ENCODE peak calls at places on chromosome 21, in five cellular contexts. One of them, this sample, is unnamed.
A peak's percentile ranks its signal among the peaks of the same experiment; 100 is the strongest.

GRCh38 chr21:17646790-17647189 is 34.1 kb upstream of the BTG3 start:
- DNase-seq in sigmoid colon: no peak
- DNase-seq in right cardiac atrium: no peak
- DNase-seq in stomach: no peak
- DNase-seq in cardiac muscle cell: no peak
- DNase-seq in this sample: no peak

GRCh38 chr21:39217356-39218081 is 34.3 kb upstream of the PSMG1 start:
- DNase-seq in sigmoid colon: no peak
- DNase-seq in stomach: no peak
- DNase-seq in cardiac muscle cell: no peak
- DNase-seq in right cardiac atrium: no peak
- DNase-seq in this sample: no peak

GRCh38 chr21:17819878-17820232 is 699 bp upstream of the C21orf91 start:
- DNase-seq in sigmoid colon: no peak
- DNase-seq in right cardiac atrium: no peak
- DNase-seq in cardiac muscle cell: no peak
- DNase-seq in stomach: no peak
- DNase-seq in this sample: no peak

GRCh38 chr21:15138475-15138874 is 73.7 kb upstream of the NRIP1 start:
- DNase-seq in right cardiac atrium: peak; percentile 56
- DNase-seq in cardiac muscle cell: no peak
- DNase-seq in stomach: peak; percentile 39
- DNase-seq in sigmoid colon: no peak
- DNase-seq in this sample: peak; percentile 36

GRCh38 chr21:36902793-36903192 is 63.7 kb downstream of the HLCS start:
- DNase-seq in right cardiac atrium: no peak
- DNase-seq in stomach: no peak
- DNase-seq in cardiac muscle cell: peak; percentile 14
- DNase-seq in sigmoid colon: no peak
- DNase-seq in this sample: no peak

GRCh38 chr21:45607021-45607921 is 36.3 kb upstream of the PCBP3 start:
- DNase-seq in right cardiac atrium: no peak
- DNase-seq in stomach: no peak
- DNase-seq in cardiac muscle cell: no peak
- DNase-seq in sigmoid colon: no peak
- DNase-seq in this sample: no peak

GRCh38 chr21:37700641-37701202 is 215.5 kb downstream of the KCNJ6 start:
- DNase-seq in sigmoid colon: no peak
- DNase-seq in right cardiac atrium: no peak
- DNase-seq in cardiac muscle cell: peak; percentile 73
- DNase-seq in stomach: no peak
- DNase-seq in this sample: peak; percentile 59

GRCh38 chr21:17370263-17370662 is 142.6 kb upstream of the CXADR start:
- DNase-seq in sigmoid colon: no peak
- DNase-seq in stomach: peak; percentile 65
- DNase-seq in cardiac muscle cell: no peak
- DNase-seq in right cardiac atrium: peak; percentile 20
- DNase-seq in this sample: no peak

GRCh38 chr21:34112316-34113033 is 39.1 kb downstream of the MRPS6 start:
- DNase-seq in right cardiac atrium: no peak
- DNase-seq in stomach: no peak
- DNase-seq in sigmoid colon: no peak
- DNase-seq in cardiac muscle cell: no peak
- DNase-seq in this sample: no peak

GRCh38 chr21:25062061-25062460 is 545.2 kb downstream of the MRPL39 start:
- DNase-seq in stomach: no peak
- DNase-seq in cardiac muscle cell: no peak
- DNase-seq in sigmoid colon: no peak
- DNase-seq in right cardiac atrium: no peak
- DNase-seq in this sample: no peak

GRCh38 chr21:31771685-31772084 is 39.8 kb upstream of the SCAF4 start:
- DNase-seq in cardiac muscle cell: no peak
- DNase-seq in stomach: no peak
- DNase-seq in right cardiac atrium: no peak
- DNase-seq in sigmoid colon: no peak
- DNase-seq in this sample: no peak

GRCh38 chr21:45921917-45922316 is 59.7 kb upstream of the COL6A1 start:
- DNase-seq in sigmoid colon: no peak
- DNase-seq in cardiac muscle cell: peak; percentile 44
- DNase-seq in stomach: no peak
- DNase-seq in right cardiac atrium: no peak
- DNase-seq in this sample: no peak

GRCh38 chr21:33916200-33916567 is 580 bp upstream of the ATP5PO start:
- DNase-seq in stomach: no peak
- DNase-seq in sigmoid colon: no peak
- DNase-seq in cardiac muscle cell: no peak
- DNase-seq in right cardiac atrium: no peak
- DNase-seq in this sample: no peak

GRCh38 chr21:32712641-32713040 is 15.2 kb downstream of the SYNJ1 start:
- DNase-seq in right cardiac atrium: no peak
- DNase-seq in sigmoid colon: no peak
- DNase-seq in stomach: no peak
- DNase-seq in cardiac muscle cell: no peak
- DNase-seq in this sample: no peak

GRCh38 chr21:32350211-32350980 is 42.4 kb downstream of the URB1 start:
- DNase-seq in stomach: no peak
- DNase-seq in cardiac muscle cell: no peak
- DNase-seq in right cardiac atrium: peak; percentile 40
- DNase-seq in sigmoid colon: no peak
- DNase-seq in this sample: no peak

GRCh38 chr21:32520885-32521735 is 64.2 kb downstream of the TCP10L start:
- DNase-seq in stomach: peak; percentile 54
- DNase-seq in sigmoid colon: peak; percentile 91
- DNase-seq in right cardiac atrium: peak; percentile 97
- DNase-seq in cardiac muscle cell: no peak
- DNase-seq in this sample: peak; percentile 84

GRCh38 chr21:37636152-37636860 is 269.7 kb downstream of the DYRK1A start:
- DNase-seq in right cardiac atrium: no peak
- DNase-seq in sigmoid colon: no peak
- DNase-seq in stomach: no peak
- DNase-seq in cardiac muscle cell: peak; percentile 53
- DNase-seq in this sample: peak; percentile 25

GRCh38 chr21:35206141-35207125 is 157.3 kb upstream of the RUNX1 start:
- DNase-seq in cardiac muscle cell: peak; percentile 45
- DNase-seq in stomach: peak; percentile 69
- DNase-seq in sigmoid colon: no peak
- DNase-seq in right cardiac atrium: no peak
- DNase-seq in this sample: no peak

GRCh38 chr21:33291686-33292085 is 25.5 kb downstream of the IL10RB start:
- DNase-seq in stomach: no peak
- DNase-seq in sigmoid colon: no peak
- DNase-seq in right cardiac atrium: no peak
- DNase-seq in cardiac muscle cell: no peak
- DNase-seq in this sample: no peak

GRCh38 chr21:32940079-32941014 is 85.4 kb upstream of the OLIG2 start:
- DNase-seq in right cardiac atrium: no peak
- DNase-seq in cardiac muscle cell: peak; percentile 68
- DNase-seq in sigmoid colon: no peak
- DNase-seq in stomach: peak; percentile 44
- DNase-seq in this sample: peak; percentile 12

GRCh38 chr21:14975136-14975905 is 89.5 kb downstream of the NRIP1 start:
- DNase-seq in right cardiac atrium: no peak
- DNase-seq in stomach: no peak
- DNase-seq in sigmoid colon: no peak
- DNase-seq in cardiac muscle cell: no peak
- DNase-seq in this sample: no peak

GRCh38 chr21:24375201-24375600 is 1232.1 kb downstream of the MRPL39 start:
- DNase-seq in sigmoid colon: no peak
- DNase-seq in stomach: no peak
- DNase-seq in right cardiac atrium: no peak
- DNase-seq in cardiac muscle cell: no peak
- DNase-seq in this sample: no peak

GRCh38 chr21:45590246-45590725 is 48.0 kb upstream of the SLC19A1 start:
- DNase-seq in cardiac muscle cell: peak; percentile 62
- DNase-seq in stomach: peak; percentile 62
- DNase-seq in right cardiac atrium: peak; percentile 88
- DNase-seq in sigmoid colon: peak; percentile 87
- DNase-seq in this sample: peak; percentile 44

GRCh38 chr21:46081862-46082637 is 15.9 kb upstream of the COL6A2 start:
- DNase-seq in stomach: no peak
- DNase-seq in cardiac muscle cell: no peak
- DNase-seq in sigmoid colon: peak; percentile 53
- DNase-seq in right cardiac atrium: peak; percentile 47
- DNase-seq in this sample: no peak

GRCh38 chr21:35422011-35422410 is 372.9 kb upstream of the RUNX1 start:
- DNase-seq in right cardiac atrium: no peak
- DNase-seq in sigmoid colon: no peak
- DNase-seq in stomach: no peak
- DNase-seq in cardiac muscle cell: no peak
- DNase-seq in this sample: no peak

GRCh38 chr21:16239659-16240265 is 510.0 kb downstream of the USP25 start:
- DNase-seq in sigmoid colon: no peak
- DNase-seq in stomach: no peak
- DNase-seq in right cardiac atrium: no peak
- DNase-seq in cardiac muscle cell: peak; percentile 61
- DNase-seq in this sample: no peak

GRCh38 chr21:39208624-39209333 is 25.5 kb upstream of the PSMG1 start:
- DNase-seq in stomach: no peak
- DNase-seq in right cardiac atrium: no peak
- DNase-seq in sigmoid colon: no peak
- DNase-seq in cardiac muscle cell: no peak
- DNase-seq in this sample: no peak

GRCh38 chr21:36195613-36196012 is 39.0 kb downstream of the DOP1B start:
- DNase-seq in cardiac muscle cell: no peak
- DNase-seq in stomach: no peak
- DNase-seq in sigmoid colon: no peak
- DNase-seq in right cardiac atrium: no peak
- DNase-seq in this sample: no peak

GRCh38 chr21:41579692-41580091 is 71.7 kb upstream of the TMPRSS2 start:
- DNase-seq in stomach: no peak
- DNase-seq in sigmoid colon: no peak
- DNase-seq in cardiac muscle cell: no peak
- DNase-seq in right cardiac atrium: no peak
- DNase-seq in this sample: no peak

GRCh38 chr21:41573902-41574690 is 66.1 kb upstream of the TMPRSS2 start:
- DNase-seq in stomach: no peak
- DNase-seq in cardiac muscle cell: no peak
- DNase-seq in right cardiac atrium: no peak
- DNase-seq in sigmoid colon: no peak
- DNase-seq in this sample: no peak

GRCh38 chr21:41578708-41579107 is 70.8 kb upstream of the TMPRSS2 start:
- DNase-seq in right cardiac atrium: no peak
- DNase-seq in sigmoid colon: no peak
- DNase-seq in stomach: no peak
- DNase-seq in cardiac muscle cell: no peak
- DNase-seq in this sample: no peak

GRCh38 chr21:41578083-41578482 is 70.1 kb upstream of the TMPRSS2 start:
- DNase-seq in sigmoid colon: no peak
- DNase-seq in right cardiac atrium: no peak
- DNase-seq in stomach: no peak
- DNase-seq in cardiac muscle cell: no peak
- DNase-seq in this sample: no peak

GRCh38 chr21:41576010-41576615 is 68.2 kb upstream of the TMPRSS2 start:
- DNase-seq in sigmoid colon: no peak
- DNase-seq in right cardiac atrium: no peak
- DNase-seq in stomach: peak; percentile 52
- DNase-seq in cardiac muscle cell: no peak
- DNase-seq in this sample: no peak
- H3K9me3 ChIP-seq in sigmoid colon: no peaks in the 10 kb centered on the region
- H3K9me3 ChIP-seq in right cardiac atrium: peaks cover 2% of the 10 kb centered on the region
- H3K9me3 ChIP-seq in stomach: peaks cover 5% of the 10 kb centered on the region
- H3K9me3 ChIP-seq in cardiac muscle cell: peaks cover 4% of the 10 kb centered on the region
- H3K9me3 ChIP-seq in this sample: peaks cover 24% of the 10 kb centered on the region

GRCh38 chr21:20010691-20011200 is 987.5 kb upstream of the NCAM2 start:
- DNase-seq in cardiac muscle cell: no peak
- DNase-seq in stomach: no peak
- DNase-seq in sigmoid colon: no peak
- DNase-seq in right cardiac atrium: no peak
- DNase-seq in this sample: peak; percentile 28

GRCh38 chr21:20013851-20014250 is 984.4 kb upstream of the NCAM2 start:
- DNase-seq in sigmoid colon: no peak
- DNase-seq in stomach: no peak
- DNase-seq in cardiac muscle cell: no peak
- DNase-seq in right cardiac atrium: no peak
- DNase-seq in this sample: no peak

GRCh38 chr21:20020032-20020431 is 978.2 kb upstream of the NCAM2 start:
- DNase-seq in sigmoid colon: no peak
- DNase-seq in cardiac muscle cell: no peak
- DNase-seq in right cardiac atrium: no peak
- DNase-seq in stomach: no peak
- DNase-seq in this sample: no peak

GRCh38 chr21:20016431-20017005 is 981.7 kb upstream of the NCAM2 start:
- DNase-seq in right cardiac atrium: no peak
- DNase-seq in sigmoid colon: no peak
- DNase-seq in stomach: no peak
- DNase-seq in cardiac muscle cell: no peak
- DNase-seq in this sample: no peak
- H3K9me3 ChIP-seq in right cardiac atrium: no peaks in the 10 kb centered on the region
- H3K9me3 ChIP-seq in sigmoid colon: no peaks in the 10 kb centered on the region
- H3K9me3 ChIP-seq in stomach: no peaks in the 10 kb centered on the region
- H3K9me3 ChIP-seq in cardiac muscle cell: no peaks in the 10 kb centered on the region
- H3K9me3 ChIP-seq in this sample: no peaks in the 10 kb centered on the region

DNA sequence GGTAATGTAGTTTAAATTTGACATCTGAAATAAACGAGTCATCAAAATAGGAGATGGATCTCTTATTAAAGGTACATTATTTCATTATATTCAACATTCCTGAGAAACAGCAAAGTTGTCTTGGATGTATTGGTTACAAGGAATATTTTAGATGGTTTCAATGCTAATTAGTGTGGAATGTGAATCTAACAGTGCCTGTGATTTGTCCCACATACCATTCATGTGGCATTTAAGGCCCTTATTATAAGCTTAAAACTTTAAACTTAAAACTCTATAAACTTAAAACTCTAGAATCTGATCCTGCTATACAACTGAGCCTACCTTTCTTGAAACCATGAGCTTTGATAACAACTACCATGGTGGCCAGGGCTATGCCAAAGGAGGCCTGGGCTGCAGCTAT is at the start of gene KRTAP22-1:
- DNase-seq in right cardiac atrium: no peak
- DNase-seq in cardiac muscle cell: no peak
- DNase-seq in stomach: no peak
- DNase-seq in sigmoid colon: no peak
- DNase-seq in this sample: no peak
- H3K9me3 ChIP-seq in right cardiac atrium: no peaks in the 10 kb centered on the region
- H3K9me3 ChIP-seq in cardiac muscle cell: no peaks in the 10 kb centered on the region
- H3K9me3 ChIP-seq in stomach: no peaks in the 10 kb centered on the region
- H3K9me3 ChIP-seq in sigmoid colon: no peaks in the 10 kb centered on the region
- H3K9me3 ChIP-seq in this sample: no peaks in the 10 kb centered on the region

GRCh38 chr21:29657228-29657989 is 282.4 kb downstream of the GRIK1 start:
- DNase-seq in right cardiac atrium: no peak
- DNase-seq in stomach: no peak
- DNase-seq in cardiac muscle cell: no peak
- DNase-seq in sigmoid colon: no peak
- DNase-seq in this sample: no peak

GRCh38 chr21:29656504-29657227 is 283.1 kb downstream of the GRIK1 start:
- DNase-seq in sigmoid colon: no peak
- DNase-seq in right cardiac atrium: no peak
- DNase-seq in stomach: no peak
- DNase-seq in cardiac muscle cell: no peak
- DNase-seq in this sample: no peak

GRCh38 chr21:29658934-29659203 is 280.9 kb downstream of the GRIK1 start:
- DNase-seq in right cardiac atrium: no peak
- DNase-seq in stomach: no peak
- DNase-seq in cardiac muscle cell: no peak
- DNase-seq in sigmoid colon: no peak
- DNase-seq in this sample: no peak

GRCh38 chr21:29660047-29660720 is 279.6 kb downstream of the GRIK1 start:
- DNase-seq in stomach: no peak
- DNase-seq in cardiac muscle cell: no peak
- DNase-seq in sigmoid colon: no peak
- DNase-seq in right cardiac atrium: no peak
- DNase-seq in this sample: no peak

GRCh38 chr21:29658177-29658933 is 281.4 kb downstream of the GRIK1 start:
- DNase-seq in stomach: no peak
- DNase-seq in sigmoid colon: no peak
- DNase-seq in cardiac muscle cell: no peak
- DNase-seq in right cardiac atrium: no peak
- DNase-seq in this sample: no peak
- H3K9me3 ChIP-seq in stomach: no peaks in the 10 kb centered on the region
- H3K9me3 ChIP-seq in sigmoid colon: no peaks in the 10 kb centered on the region
- H3K9me3 ChIP-seq in cardiac muscle cell: no peaks in the 10 kb centered on the region
- H3K9me3 ChIP-seq in right cardiac atrium: no peaks in the 10 kb centered on the region
- H3K9me3 ChIP-seq in this sample: peaks cover 2% of the 10 kb centered on the region